ENCODE peak calls at places on chromosome 14, in four cellular contexts. N is HepG2, E is GM12878, P is K562. W is an unnamed sample.

GRCh38 chr14:74583689-74584434 is 28.2 kb downstream of the LTBP2 start:
- DNase-seq in N (no peak), E (no peak), P (no peak), W (no peak)

GRCh38 chr14:24178399-24179178 is 6.7 kb downstream of the REC8 start:
- DNase-seq in N (no peak), P (no peak), E (no peak), W (no peak)

GRCh38 chr14:60753264-60754126 is 18.9 kb downstream of the MNAT1 start:
- DNase-seq in P (no peak), N (no peak), E (peak; percentile 87), W (no peak)

GRCh38 chr14:66380143-66380542 is 106.0 kb upstream of the CCDC196 start:
- DNase-seq in E (no peak), N (no peak), P (no peak), W (no peak)

GRCh38 chr14:95146079-95146771 is 11.1 kb downstream of the DICER1 start:
- DNase-seq in N (no peak), E (no peak), P (no peak), W (no peak)

GRCh38 chr14:90505531-90505930 is 108.7 kb downstream of the CALM1 start:
- DNase-seq in E (no peak), P (no peak), N (no peak), W (no peak)

GRCh38 chr14:99596071-99596627 is 7.9 kb downstream of the CCDC85C start:
- DNase-seq in E (no peak), P (no peak), N (no peak), W (no peak)

GRCh38 chr14:100346306-100347091 is 23.4 kb downstream of the SLC25A47 start:
- DNase-seq in E (no peak), N (no peak), P (no peak), W (no peak)

GRCh38 chr14:57189070-57189469 is 79.6 kb downstream of the EXOC5 start:
- DNase-seq in N (peak; percentile 3), P (no peak), E (no peak), W (no peak)

GRCh38 chr14:65260786-65261185 is 151.7 kb upstream of the FUT8 start:
- DNase-seq in N (no peak), E (no peak), P (no peak), W (no peak)

GRCh38 chr14:23469906-23470403 is 452 bp downstream of the NGDN start:
- DNase-seq in E (no peak), P (no peak), N (no peak), W (no peak)

GRCh38 chr14:75303415-75303814 is 24.8 kb downstream of the FOS start:
- DNase-seq in N (peak; percentile 66), P (peak; percentile 46), E (no peak), W (peak; percentile 49)

GRCh38 chr14:90630407-90630806 is 185.8 kb downstream of the TTC7B start:
- DNase-seq in N (no peak), P (no peak), E (no peak), W (no peak)

GRCh38 chr14:56004807-56005579 is 113.2 kb upstream of the PELI2 start:
- DNase-seq in E (peak; percentile 15), N (no peak), P (no peak), W (no peak)

GRCh38 chr14:103185051-103186027 is 62.1 kb downstream of the TNFAIP2 start:
- DNase-seq in P (peak; percentile 27), E (no peak), N (peak; percentile 27), W (no peak)

GRCh38 chr14:92646952-92647461 is 101.4 kb downstream of the LGMN start:
- DNase-seq in E (no peak), N (no peak), P (no peak), W (no peak)

GRCh38 chr14:100660498-100661339 is 66.0 kb upstream of the DLK1 start:
- DNase-seq in N (peak; percentile 76), E (no peak), P (no peak), W (no peak)

GRCh38 chr14:81400202-81400678 is at the start of gene STON2:
- DNase-seq in E (no peak), N (no peak), P (peak; percentile 34), W (no peak)

GRCh38 chr14:79749051-79749450 is 462.3 kb downstream of the DIO2 start:
- DNase-seq in E (no peak), P (no peak), N (no peak), W (no peak)

GRCh38 chr14:29993148-29993547 is 65.5 kb upstream of the PRKD1 start:
- DNase-seq in P (no peak), N (no peak), E (no peak), W (no peak)

GRCh38 chr14:99201351-99202073 is 70.5 kb downstream of the BCL11B start:
- DNase-seq in P (peak; percentile 16), E (no peak), N (no peak), W (no peak)

GRCh38 chr14:90703841-90704240 is 112.4 kb downstream of the TTC7B start:
- DNase-seq in E (no peak), N (no peak), P (no peak), W (no peak)

GRCh38 chr14:89388853-89389252 is 28.2 kb downstream of the FOXN3 start:
- DNase-seq in E (no peak), N (no peak), P (no peak), W (no peak)

GRCh38 chr14:40847496-40847895 is 759.2 kb upstream of the LRFN5 start:
- DNase-seq in E (no peak), P (no peak), N (no peak), W (no peak)

GRCh38 chr14:104290756-104291122 is 152.4 kb downstream of the KIF26A start:
- DNase-seq in E (no peak), P (no peak), N (no peak), W (peak; percentile 8)

GRCh38 chr14:104292084-104292970 is 153.9 kb downstream of the KIF26A start:
- DNase-seq in E (no peak), P (no peak), N (no peak), W (peak; percentile 16)

GRCh38 chr14:104290058-104290667 is 151.8 kb downstream of the KIF26A start:
- DNase-seq in E (no peak), P (no peak), N (no peak), W (peak; percentile 10)

GRCh38 chr14:104289485-104289884 is 151.1 kb downstream of the KIF26A start:
- DNase-seq in E (no peak), N (no peak), P (no peak), W (no peak)

GRCh38 chr14:104291123-104292000 is 153.0 kb downstream of the KIF26A start:
- DNase-seq in P (no peak), N (no peak), E (no peak), W (peak; percentile 69)
- TF ChIP-seq CREB1 in P (no peak), N (no peak), E (no peak), W (no peak)

GRCh38 chr14:70237710-70238109 is 49.0 kb upstream of the SLC8A3 start:
- DNase-seq in P (peak; percentile 69), E (no peak), N (no peak), W (no peak)
- TF ChIP-seq NR2C2 in P (no peak), E (no peak), N (no peak), W (no peak)

GRCh38 chr14:69500736-69501135 is 16.2 kb downstream of the PLEKHD1 start:
- DNase-seq in P (no peak), N (no peak), E (no peak), W (no peak)
- TF ChIP-seq CREB1 in P (no peak), N (no peak), E (no peak), W (no peak)

GRCh38 chr14:69048456-69048855 is 69.4 kb upstream of the ACTN1 start:
- DNase-seq in P (no peak), N (no peak), E (no peak), W (no peak)
- TF ChIP-seq NR2C2 in P (no peak), N (no peak), E (no peak), W (no peak)

GRCh38 chr14:106850913-106851825 is 1324.8 kb downstream of the TMEM121 start:
- DNase-seq in P (no peak), N (no peak), E (no peak), W (no peak)
- TF ChIP-seq CREB1 in P (no peak), N (no peak), E (peak; percentile 4), W (no peak)

GRCh38 chr14:97459180-97459579 is 662.0 kb downstream of the VRK1 start:
- DNase-seq in E (no peak), N (no peak), P (no peak), W (no peak)
- TF ChIP-seq NR2C2 in E (no peak), N (no peak), P (no peak), W (no peak)

GRCh38 chr14:70988452-70988851 is 81.2 kb downstream of the PCNX1 start:
- DNase-seq in N (no peak), E (no peak), P (no peak), W (no peak)
- TF ChIP-seq CREB1 in N (no peak), E (no peak), P (no peak), W (no peak)